ENCODE peak calls at places on chromosomes 5 and 9, in ten cellular contexts. J, Q, M, P, H, G, E, A, X and L are unnamed samples.
A peak's percentile ranks its signal among the peaks of the same experiment; 100 is the strongest.

GRCh38 chr5:26986985-26987384 is 51.4 kb downstream of the CDH9 start:
- DNase-seq in J (no peak), Q (no peak), M (no peak), P (no peak), H (no peak), G (no peak), E (no peak), A (no peak), X (no peak), L (no peak)

GRCh38 chr5:17448877-17449276 is 49.2 kb upstream of the TAF11L2 start:
- DNase-seq in J (no peak), Q (no peak), M (no peak), P (no peak), H (no peak), G (no peak), E (no peak), A (no peak), X (no peak), L (no peak)

GRCh38 chr5:10678236-10678635 is 82.8 kb downstream of the DAP start:
- DNase-seq in J (peak; percentile 32), Q (no peak), M (no peak), P (no peak), H (no peak), G (no peak), E (no peak), A (no peak), X (no peak), L (no peak)

GRCh38 chr9:105290401-105290800 is 46.0 kb downstream of the SLC44A1 start:
- DNase-seq in J (peak; percentile 40), Q (no peak), M (no peak), P (no peak), H (no peak), G (no peak), E (peak; percentile 9), A (no peak), X (no peak), L (no peak)

GRCh38 chr5:124315746-124316415 is 430.6 kb downstream of the ZNF608 start:
- DNase-seq in J (peak; percentile 5), Q (no peak), M (no peak), P (no peak), H (no peak), G (no peak), E (no peak), A (no peak), X (no peak), L (no peak)

GRCh38 chr5:18465833-18466681 is 831.8 kb downstream of the TAF11L14 start:
- DNase-seq in J (no peak), Q (no peak), M (peak; percentile 2), P (peak; percentile 72), H (no peak), G (peak; percentile 64), E (peak; percentile 88), A (peak; percentile 23), X (peak; percentile 47), L (no peak)

GRCh38 chr5:128770907-128771306 is 194.4 kb upstream of the SLC27A6 start:
- DNase-seq in J (no peak), Q (no peak), M (no peak), P (no peak), H (no peak), G (no peak), E (no peak), A (no peak), X (no peak), L (no peak)

GRCh38 chr9:81490605-81491331 is 198.6 kb downstream of the TLE1 start:
- DNase-seq in J (peak; percentile 20), Q (no peak), M (no peak), P (no peak), H (no peak), G (no peak), E (no peak), A (no peak), X (no peak), L (no peak)

GRCh38 chr9:31347082-31347617 is 1037.3 kb upstream of the ACO1 start:
- DNase-seq in J (peak; percentile 4), Q (no peak), M (no peak), P (no peak), H (no peak), G (no peak), E (no peak), A (no peak), X (peak; percentile 41), L (no peak)

GRCh38 chr9:121741198-121741918 is 89.9 kb downstream of the DAB2IP start:
- DNase-seq in J (no peak), Q (no peak), M (no peak), P (no peak), H (no peak), G (no peak), E (no peak), A (no peak), X (no peak), L (no peak)

GRCh38 chr5:172492097-172492840 is 37.9 kb upstream of the SH3PXD2B start:
- DNase-seq in J (no peak), Q (no peak), M (no peak), P (peak; percentile 32), H (no peak), G (no peak), E (no peak), A (no peak), X (no peak), L (peak; percentile 49)

GRCh38 chr5:57816108-57816507 is 333.5 kb upstream of the ACTBL2 start:
- DNase-seq in J (peak; percentile 95), Q (no peak), M (no peak), P (no peak), H (no peak), G (no peak), E (no peak), A (no peak), X (no peak), L (no peak)

GRCh38 chr5:77397686-77398300 is 94.3 kb downstream of the WDR41 start:
- DNase-seq in J (no peak), Q (no peak), M (no peak), P (no peak), H (no peak), G (no peak), E (no peak), A (no peak), X (no peak), L (no peak)

GRCh38 chr5:76801159-76801802 is 17.5 kb upstream of the F2RL1 start:
- DNase-seq in J (no peak), Q (no peak), M (no peak), P (no peak), H (no peak), G (no peak), E (no peak), A (peak; percentile 57), X (no peak), L (no peak)

GRCh38 chr5:178399723-178400115 is 167.1 kb upstream of the PHYKPL start:
- DNase-seq in J (no peak), Q (no peak), M (no peak), P (no peak), H (no peak), G (no peak), E (no peak), A (no peak), X (no peak), L (no peak)

GRCh38 chr9:124216474-124217176 is 41.1 kb upstream of the NEK6 start:
- DNase-seq in J (no peak), Q (no peak), M (peak; percentile 44), P (peak; percentile 61), H (no peak), G (peak; percentile 73), E (no peak), A (no peak), X (peak; percentile 59), L (peak; percentile 71)

GRCh38 chr9:33751536-33752129 is 43.7 kb upstream of the PRSS3 start:
- DNase-seq in J (no peak), Q (no peak), M (no peak), P (no peak), H (no peak), G (no peak), E (no peak), A (no peak), X (no peak), L (no peak)

GRCh38 chr5:94674841-94675382 is 56.4 kb downstream of the SLF1 start:
- DNase-seq in J (no peak), Q (no peak), M (no peak), P (no peak), H (no peak), G (no peak), E (no peak), A (no peak), X (no peak), L (no peak)

GRCh38 chr9:92484563-92484962 is 2.3 kb upstream of the ASPN start:
- DNase-seq in J (no peak), Q (no peak), M (no peak), P (no peak), H (no peak), G (no peak), E (no peak), A (no peak), X (no peak), L (no peak)

GRCh38 chr9:134178394-134178780 is 14.0 kb upstream of the RNU6ATAC start:
- DNase-seq in J (no peak), Q (no peak), M (no peak), P (no peak), H (no peak), G (no peak), E (no peak), A (no peak), X (no peak), L (no peak)

GRCh38 chr5:122323132-122323548 is 11.1 kb downstream of the SNCAIP start:
- DNase-seq in J (no peak), Q (no peak), M (no peak), P (no peak), H (no peak), G (no peak), E (no peak), A (no peak), X (no peak), L (no peak)

GRCh38 chr5:77841616-77842015 is 65.5 kb upstream of the TBCA start:
- DNase-seq in J (no peak), Q (no peak), M (no peak), P (no peak), H (no peak), G (no peak), E (no peak), A (no peak), X (no peak), L (no peak)